ENCODE peak calls at places on chromosome 14, in six cellular contexts. One of them, this sample, is unnamed. For H3K4me1, the result is how much of the 10 kb centered on the place peaks cover.

GRCh38 chr14:90721619-90722305 is 94.5 kb downstream of the TTC7B start:
- DNase-seq in astrocyte: peak
- DNase-seq in heart left ventricle: no peak
- DNase-seq in transverse colon: no peak
- DNase-seq in stomach: no peak
- DNase-seq in endodermal cell: no peak
- DNase-seq in this sample: no peak

GRCh38 chr14:90500665-90501370 is 104.0 kb downstream of the CALM1 start:
- DNase-seq in astrocyte: no peak
- DNase-seq in heart left ventricle: no peak
- DNase-seq in transverse colon: no peak
- DNase-seq in stomach: no peak
- DNase-seq in endodermal cell: no peak
- DNase-seq in this sample: no peak

GRCh38 chr14:75032939-75033338 is 18.3 kb downstream of the MLH3 start:
- DNase-seq in astrocyte: no peak
- DNase-seq in heart left ventricle: no peak
- DNase-seq in transverse colon: no peak
- DNase-seq in stomach: no peak
- DNase-seq in endodermal cell: no peak
- DNase-seq in this sample: no peak

GRCh38 chr14:98931911-98932310 is 340.1 kb downstream of the BCL11B start:
- DNase-seq in astrocyte: no peak
- DNase-seq in heart left ventricle: no peak
- DNase-seq in transverse colon: peak
- DNase-seq in stomach: peak
- DNase-seq in endodermal cell: no peak
- DNase-seq in this sample: no peak

GRCh38 chr14:77213657-77214016 is 32.0 kb downstream of the TMEM63C start:
- DNase-seq in astrocyte: no peak
- DNase-seq in heart left ventricle: no peak
- DNase-seq in transverse colon: no peak
- DNase-seq in stomach: no peak
- DNase-seq in endodermal cell: no peak
- DNase-seq in this sample: no peak

GRCh38 chr14:24665440-24665991 is 31.5 kb upstream of the GZMB start:
- DNase-seq in astrocyte: no peak
- DNase-seq in heart left ventricle: no peak
- DNase-seq in transverse colon: no peak
- DNase-seq in stomach: no peak
- DNase-seq in endodermal cell: no peak
- DNase-seq in this sample: no peak

GRCh38 chr14:50099335-50099734 is 17.0 kb downstream of the VCPKMT start:
- DNase-seq in astrocyte: peak
- DNase-seq in heart left ventricle: no peak
- DNase-seq in transverse colon: peak
- DNase-seq in stomach: no peak
- DNase-seq in endodermal cell: no peak
- DNase-seq in this sample: no peak

GRCh38 chr14:58805057-58805456 is 167.3 kb downstream of the DACT1 start:
- DNase-seq in astrocyte: peak
- DNase-seq in heart left ventricle: no peak
- DNase-seq in transverse colon: no peak
- DNase-seq in stomach: no peak
- DNase-seq in endodermal cell: no peak
- DNase-seq in this sample: no peak

GRCh38 chr14:77738559-77739250 is 22.3 kb downstream of the SNW1 start:
- DNase-seq in astrocyte: peak
- DNase-seq in heart left ventricle: no peak
- DNase-seq in transverse colon: no peak
- DNase-seq in stomach: peak
- DNase-seq in endodermal cell: no peak
- DNase-seq in this sample: peak

GRCh38 chr14:52052991-52053390 is 15.9 kb downstream of the NID2 start:
- DNase-seq in astrocyte: peak
- DNase-seq in heart left ventricle: no peak
- DNase-seq in transverse colon: no peak
- DNase-seq in stomach: no peak
- DNase-seq in endodermal cell: no peak
- DNase-seq in this sample: no peak

GRCh38 chr14:56333361-56334279 is 215.4 kb downstream of the PELI2 start:
- DNase-seq in astrocyte: peak
- DNase-seq in heart left ventricle: no peak
- DNase-seq in transverse colon: no peak
- DNase-seq in stomach: no peak
- DNase-seq in endodermal cell: no peak
- DNase-seq in this sample: no peak

DNA sequence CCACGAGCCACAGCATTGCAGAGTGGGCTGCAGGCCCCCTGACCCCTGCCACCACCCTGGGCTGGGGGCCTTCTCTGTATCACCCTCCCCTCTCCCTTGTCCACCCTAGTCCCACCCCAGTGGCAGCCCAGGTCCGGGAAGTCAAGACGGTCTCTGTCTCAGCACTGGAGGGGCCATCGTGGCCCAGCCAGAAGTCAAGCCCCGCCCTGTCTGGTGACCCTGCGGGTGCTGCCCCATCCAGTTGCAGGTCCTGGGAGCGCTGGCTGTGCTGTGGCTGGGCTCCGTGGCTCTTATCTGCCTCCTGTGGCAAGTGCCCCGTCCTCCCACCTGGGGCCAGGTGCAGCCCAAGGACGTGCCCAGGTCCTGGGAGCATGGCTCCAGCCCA is 2.7 kb downstream of the PLD4 start:
- DNase-seq in astrocyte: no peak
- DNase-seq in heart left ventricle: no peak
- DNase-seq in transverse colon: no peak
- DNase-seq in stomach: no peak
- DNase-seq in endodermal cell: no peak
- DNase-seq in this sample: no peak
- H3K4me3 ChIP-seq in astrocyte: no peak
- H3K4me3 ChIP-seq in heart left ventricle: no peak
- H3K4me3 ChIP-seq in transverse colon: no peak
- H3K4me3 ChIP-seq in stomach: no peak
- H3K4me3 ChIP-seq in endodermal cell: no peak
- H3K4me3 ChIP-seq in this sample: no peak

DNA sequence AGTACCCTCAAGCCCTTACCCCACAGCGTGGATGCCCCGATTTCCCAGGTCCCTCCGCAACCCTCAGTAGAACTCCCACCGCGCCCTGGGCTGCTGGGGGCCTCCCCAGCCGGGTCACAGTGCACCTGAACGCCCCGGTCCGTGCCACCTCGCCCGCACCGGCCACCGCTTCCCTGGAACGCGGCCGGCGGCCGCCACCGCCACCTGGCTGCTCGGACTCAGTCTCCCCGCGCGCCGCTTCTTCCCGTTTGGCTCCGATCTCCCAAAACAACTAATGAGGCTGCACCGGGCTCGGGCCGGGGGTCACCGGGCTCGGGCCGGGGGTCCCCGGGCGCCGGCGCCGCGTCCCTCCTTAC is 1.0 kb downstream of the ITPK1 start:
- DNase-seq in astrocyte: no peak
- DNase-seq in heart left ventricle: no peak
- DNase-seq in transverse colon: peak
- DNase-seq in stomach: peak
- DNase-seq in endodermal cell: peak
- DNase-seq in this sample: no peak
- TF ChIP-seq CTCF in astrocyte: no peak
- TF ChIP-seq CTCF in heart left ventricle: no peak
- TF ChIP-seq CTCF in transverse colon: no peak
- TF ChIP-seq CTCF in stomach: no peak
- TF ChIP-seq CTCF in endodermal cell: no peak
- TF ChIP-seq CTCF in this sample: no peak

DNA sequence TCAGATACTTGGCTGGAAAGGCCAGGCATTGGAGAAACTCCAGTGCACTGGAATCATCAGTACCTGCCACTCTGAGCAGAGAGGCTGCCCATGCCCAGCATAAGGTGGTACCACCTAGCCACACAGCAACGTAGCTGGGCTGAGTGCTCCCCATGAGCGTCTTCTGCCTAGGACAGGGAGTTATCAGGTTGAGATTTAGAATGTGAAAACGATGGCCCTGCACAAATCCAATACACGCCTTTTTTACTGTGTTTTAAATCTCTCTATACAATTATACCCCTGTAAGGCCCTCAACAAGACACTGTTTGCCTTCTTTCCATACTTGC is 66.7 kb upstream of the PTGR2 start:
- DNase-seq in astrocyte: no peak
- DNase-seq in heart left ventricle: no peak
- DNase-seq in transverse colon: no peak
- DNase-seq in stomach: no peak
- DNase-seq in endodermal cell: no peak
- DNase-seq in this sample: no peak
- H3K4me1 ChIP-seq in astrocyte: half or more
- H3K4me1 ChIP-seq in heart left ventricle: half or more
- H3K4me1 ChIP-seq in transverse colon: half or more
- H3K4me1 ChIP-seq in stomach: half or more
- H3K4me1 ChIP-seq in endodermal cell: under half
- H3K4me1 ChIP-seq in this sample: under half

GRCh38 chr14:61388173-61388975 is 67.0 kb downstream of the PRKCH start:
- DNase-seq in astrocyte: peak
- DNase-seq in heart left ventricle: no peak
- DNase-seq in transverse colon: no peak
- DNase-seq in stomach: no peak
- DNase-seq in endodermal cell: no peak
- DNase-seq in this sample: no peak
- H3K4me3 ChIP-seq in astrocyte: no peak
- H3K4me3 ChIP-seq in heart left ventricle: no peak
- H3K4me3 ChIP-seq in transverse colon: no peak
- H3K4me3 ChIP-seq in stomach: no peak
- H3K4me3 ChIP-seq in endodermal cell: no peak
- H3K4me3 ChIP-seq in this sample: no peak